ENCODE peak calls at places on chromosomes 11 and 22, in five cellular contexts. P, B, Z, A and D are unnamed samples.
A peak's percentile ranks its signal among the peaks of the same experiment; 100 is the strongest.

GRCh38 chr22:27381960-27382742 is 419.4 kb downstream of the MN1 start:
- DNase-seq in B (peak; percentile 36), A (no peak), P (no peak), Z (peak; percentile 65), D (no peak)

GRCh38 chr22:33922268-33922667 is 2.0 kb upstream of the LARGE1 start:
- DNase-seq in B (peak; percentile 52), Z (no peak), A (no peak), P (no peak), D (no peak)

GRCh38 chr11:99687320-99687719 is 666.6 kb downstream of the CNTN5 start:
- DNase-seq in A (no peak), Z (no peak), P (no peak), B (no peak), D (no peak)

GRCh38 chr11:2792376-2793250 is 92.8 kb upstream of the KCNQ1OT1 start:
- DNase-seq in P (peak; percentile 37), B (no peak), Z (no peak), A (no peak), D (no peak)

GRCh38 chr11:123545726-123546125 is 108.7 kb downstream of the SCN3B start:
- DNase-seq in B (no peak), P (no peak), Z (no peak), A (no peak), D (no peak)

GRCh38 chr11:31919175-31919574 is 108.1 kb upstream of the PAX6 start:
- DNase-seq in P (no peak), A (no peak), Z (no peak), B (no peak), D (no peak)

GRCh38 chr11:26620282-26621045 is 48.4 kb upstream of the MUC15 start:
- DNase-seq in P (no peak), A (no peak), Z (no peak), B (no peak), D (peak; percentile 33)

GRCh38 chr22:41285820-41286638 is at the start of gene RANGAP1:
- DNase-seq in P (peak; percentile 99), A (peak; percentile 99), Z (peak; percentile 99), B (peak; percentile 99), D (peak; percentile 100)

GRCh38 chr11:126619516-126619915 is 264.0 kb downstream of the ST3GAL4 start:
- DNase-seq in P (no peak), B (no peak), Z (no peak), A (no peak), D (no peak)

DNA sequence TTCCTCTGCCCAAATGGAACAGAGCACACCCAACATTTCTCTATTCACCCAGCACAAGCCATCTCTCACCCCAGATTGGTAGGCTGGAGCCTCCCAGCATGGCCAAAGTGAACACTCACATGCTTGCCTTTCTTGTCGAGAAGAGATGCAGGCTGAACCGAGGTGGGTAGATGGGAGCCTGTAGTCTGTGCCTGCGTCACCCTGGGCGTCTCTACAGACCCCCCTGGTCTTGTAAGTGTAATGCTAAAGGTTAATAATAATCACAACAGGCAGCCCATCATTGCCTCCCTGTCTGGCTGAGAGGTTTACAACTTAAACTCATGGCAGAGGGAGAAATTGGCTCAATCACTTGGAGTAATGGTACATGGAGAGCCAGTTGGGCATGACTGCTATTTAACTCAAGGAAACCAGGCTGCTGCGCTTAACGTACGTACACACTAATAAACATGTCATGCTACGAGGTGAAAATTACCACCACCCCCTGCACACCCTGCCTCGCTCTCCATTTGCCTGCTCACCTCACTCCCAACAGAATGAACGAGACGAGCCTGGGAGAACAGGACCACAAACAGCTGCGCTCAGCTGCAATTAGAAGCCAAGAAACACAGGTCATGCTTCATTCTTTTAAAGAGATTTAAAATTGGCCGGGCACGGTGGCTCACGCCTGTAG is 9.1 kb upstream of the ZBTB16 start:
- DNase-seq in A (no peak), P (no peak), Z (no peak), B (no peak), D (no peak)
- H3K27ac ChIP-seq in A (no peak overlapping the region), P (no peak overlapping the region), Z (no peak overlapping the region), B (no peak overlapping the region), D (no peak overlapping the region)

GRCh38 chr22:39374801-39375200 is 24.8 kb upstream of the TAB1 start:
- DNase-seq in A (no peak), P (no peak), B (no peak), Z (no peak), D (no peak)
- H3K27ac ChIP-seq in A (no peak overlapping the region), P (no peak overlapping the region), B (no peak overlapping the region), Z (no peak overlapping the region), D (no peak overlapping the region)

GRCh38 chr22:19607198-19608113 is 83.2 kb upstream of the CLDN5 start:
- DNase-seq in A (peak; percentile 33), Z (no peak), P (no peak), B (peak; percentile 26), D (no peak)
- H3K27ac ChIP-seq in A (peak overlapping the region; percentile 64), Z (no peak overlapping the region), P (peak overlapping the region; percentile 26), B (no peak overlapping the region), D (no peak overlapping the region)

DNA sequence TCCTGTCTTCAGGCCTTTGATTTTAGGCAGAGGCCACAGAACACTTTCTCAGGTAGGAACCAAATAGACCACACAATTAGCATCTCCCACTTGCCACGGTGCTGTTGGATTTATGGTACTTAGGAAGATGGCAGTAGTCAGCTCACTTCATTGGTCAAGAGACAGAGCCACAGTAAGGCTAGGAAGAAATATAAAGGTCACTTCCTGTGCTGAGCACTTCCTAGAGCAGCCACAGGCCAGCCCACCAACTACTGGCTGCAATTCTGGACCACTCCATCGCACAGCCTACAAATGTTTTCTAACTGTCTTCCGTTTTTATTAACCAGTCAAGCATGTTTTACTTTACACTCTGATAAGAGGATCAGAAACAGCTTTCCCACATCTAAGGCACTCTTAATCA is 54.8 kb downstream of the ABTB2 start:
- DNase-seq in A (no peak), Z (no peak), P (no peak), B (no peak), D (no peak)
- H3K27ac ChIP-seq in A (no peak overlapping the region), Z (no peak overlapping the region), P (no peak overlapping the region), B (no peak overlapping the region), D (no peak overlapping the region)

GRCh38 chr11:133964946-133965632 is 8.3 kb upstream of the IGSF9B start:
- DNase-seq in A (no peak), P (no peak), Z (no peak), B (no peak), D (no peak)
- H3K27ac ChIP-seq in A (peak overlapping the region; percentile 25), P (no peak overlapping the region), Z (no peak overlapping the region), B (no peak overlapping the region), D (no peak overlapping the region)